ENCODE peak calls at places on chromosomes 12 and 14, in nine cellular contexts. D, I, O, R, T, J, N, W and Z are unnamed samples.

GRCh38 chr14:75254901-75255300 is 23.7 kb upstream of the FOS start:
- DNase-seq in D (no peak), I (no peak), O (no peak), R (no peak), T (no peak), J (no peak), N (no peak), W (no peak), Z (no peak)

GRCh38 chr12:113479578-113480335 is 8.1 kb upstream of the LHX5 start:
- DNase-seq in D (peak), I (peak), O (peak), R (no peak), T (peak), J (no peak), N (peak), W (no peak), Z (peak)

GRCh38 chr14:94483071-94483451 is 7.1 kb upstream of the SERPINA9 start:
- DNase-seq in D (no peak), I (no peak), O (no peak), R (no peak), T (no peak), J (no peak), N (no peak), W (no peak), Z (no peak)

GRCh38 chr14:30034049-30034635 is 106.5 kb upstream of the PRKD1 start:
- DNase-seq in D (no peak), I (no peak), O (no peak), R (no peak), T (no peak), J (peak), N (no peak), W (no peak), Z (peak)

GRCh38 chr12:43882578-43883178 is 46.8 kb downstream of the TMEM117 start:
- DNase-seq in D (peak), I (peak), O (peak), R (no peak), T (no peak), J (peak), N (peak), W (no peak), Z (peak)

GRCh38 chr12:105793421-105793820 is 345.3 kb downstream of the NUAK1 start:
- DNase-seq in D (no peak), I (no peak), O (no peak), R (no peak), T (no peak), J (no peak), N (no peak), W (no peak), Z (no peak)

GRCh38 chr12:88650715-88651114 is 70.4 kb upstream of the KITLG start:
- DNase-seq in D (no peak), I (no peak), O (no peak), R (no peak), T (no peak), J (no peak), N (no peak), W (no peak), Z (no peak)

GRCh38 chr14:54918427-54918826 is 15.8 kb upstream of the GCH1 start:
- DNase-seq in D (no peak), I (peak), O (no peak), R (no peak), T (no peak), J (no peak), N (no peak), W (no peak), Z (no peak)

GRCh38 chr12:50088577-50089335 is 3.6 kb downstream of the SMARCD1 start:
- DNase-seq in D (peak), I (peak), O (peak), R (no peak), T (peak), J (peak), N (peak), W (no peak), Z (peak)

GRCh38 chr12:8076357-8076756 is 5.7 kb upstream of the NECAP1 start:
- DNase-seq in D (no peak), I (no peak), O (no peak), R (no peak), T (no peak), J (no peak), N (no peak), W (no peak), Z (no peak)

GRCh38 chr14:89509891-89510290 is 92.9 kb upstream of the FOXN3 start:
- DNase-seq in D (no peak), I (no peak), O (no peak), R (no peak), T (no peak), J (no peak), N (no peak), W (no peak), Z (no peak)

GRCh38 chr12:56522486-56523193 is 1.0 kb downstream of the RBMS2 start:
- DNase-seq in D (no peak), I (peak), O (no peak), R (no peak), T (no peak), J (no peak), N (no peak), W (no peak), Z (no peak)

GRCh38 chr12:31669020-31669419 is 9.5 kb downstream of the ETFBKMT start:
- DNase-seq in D (no peak), I (no peak), O (no peak), R (no peak), T (no peak), J (no peak), N (no peak), W (no peak), Z (no peak)

GRCh38 chr12:96343347-96343954 is 56.8 kb downstream of the CDK17 start:
- DNase-seq in D (no peak), I (no peak), O (no peak), R (no peak), T (no peak), J (no peak), N (no peak), W (no peak), Z (no peak)

GRCh38 chr12:47811581-47812484 is 7.9 kb downstream of the HDAC7 start:
- DNase-seq in D (no peak), I (no peak), O (peak), R (no peak), T (no peak), J (no peak), N (no peak), W (no peak), Z (no peak)

GRCh38 chr12:25829192-25829591 is 129.3 kb upstream of the RASSF8 start:
- DNase-seq in D (no peak), I (no peak), O (no peak), R (no peak), T (no peak), J (no peak), N (no peak), W (no peak), Z (no peak)

GRCh38 chr14:89201645-89202044 is 215.4 kb downstream of the FOXN3 start:
- DNase-seq in D (no peak), I (no peak), O (no peak), R (no peak), T (no peak), J (no peak), N (no peak), W (no peak), Z (no peak)

GRCh38 chr14:68548194-68549056 is 244.4 kb downstream of the ZFP36L1 start:
- DNase-seq in D (no peak), I (peak), O (peak), R (peak), T (no peak), J (no peak), N (no peak), W (no peak), Z (no peak)

GRCh38 chr14:61211476-61212262 is 69.5 kb downstream of the TMEM30B start:
- DNase-seq in D (no peak), I (no peak), O (no peak), R (no peak), T (no peak), J (peak), N (no peak), W (no peak), Z (peak)

GRCh38 chr14:36383674-36384421 is 63.4 kb upstream of the MBIP start:
- DNase-seq in D (no peak), I (no peak), O (no peak), R (peak), T (no peak), J (no peak), N (no peak), W (no peak), Z (no peak)

GRCh38 chr12:49868952-49869815 is 26.3 kb upstream of the BCDIN3D start:
- DNase-seq in D (peak), I (peak), O (peak), R (peak), T (no peak), J (peak), N (no peak), W (no peak), Z (peak)

GRCh38 chr14:53963491-53964227 is 7.0 kb upstream of the BMP4 start:
- DNase-seq in D (no peak), I (peak), O (peak), R (peak), T (no peak), J (no peak), N (peak), W (no peak), Z (no peak)

GRCh38 chr14:39492267-39492666 is 60.0 kb upstream of the FBXO33 start:
- DNase-seq in D (no peak), I (peak), O (no peak), R (no peak), T (no peak), J (no peak), N (no peak), W (no peak), Z (no peak)

GRCh38 chr12:68856510-68856909 is 48.5 kb downstream of the MDM2 start:
- DNase-seq in D (no peak), I (no peak), O (no peak), R (no peak), T (no peak), J (no peak), N (no peak), W (no peak), Z (no peak)

GRCh38 chr12:98439471-98440164 is 75.8 kb upstream of the TMPO start:
- DNase-seq in D (no peak), I (no peak), O (peak), R (no peak), T (no peak), J (no peak), N (no peak), W (no peak), Z (no peak)

GRCh38 chr12:14803830-14804160 is 325 bp downstream of the C12orf60 start:
- DNase-seq in D (peak), I (no peak), O (no peak), R (no peak), T (no peak), J (no peak), N (no peak), W (no peak), Z (no peak)

GRCh38 chr14:71328954-71329353 is 421.7 kb downstream of the PCNX1 start:
- DNase-seq in D (no peak), I (no peak), O (no peak), R (no peak), T (no peak), J (no peak), N (no peak), W (no peak), Z (no peak)

GRCh38 chr14:20848316-20848954 is 42.8 kb upstream of the RNASE3 start:
- DNase-seq in D (no peak), I (no peak), O (no peak), R (no peak), T (no peak), J (no peak), N (no peak), W (no peak), Z (no peak)

GRCh38 chr14:95222870-95223398 is 65.6 kb upstream of the DICER1 start:
- DNase-seq in D (no peak), I (no peak), O (no peak), R (no peak), T (no peak), J (no peak), N (no peak), W (no peak), Z (no peak)

GRCh38 chr14:67151082-67151666 is 38.1 kb upstream of the GARIN2 start:
- DNase-seq in D (no peak), I (no peak), O (no peak), R (no peak), T (no peak), J (no peak), N (no peak), W (no peak), Z (no peak)